ENCODE peak calls at places on chromosomes 16 and 17, in ten cellular contexts. A is mammary epithelial cell; G is fibroblast of lung; V is H9; H is breast epithelium; W is ovary; T is CD4-positive, alpha-beta T cell; O is DND-41; X is cardiac muscle cell; D is lung. Z is an unnamed sample.

GRCh38 chr16:66517586-66518263 is 32.2 kb downstream of the TK2 start:
- DNase-seq in A (no peak), G (no peak), V (no peak), H (no peak), W (peak), T (no peak), O (no peak), X (no peak), D (no peak), Z (no peak)

GRCh38 chr17:7221281-7222092 is 1.7 kb downstream of the ACADVL start:
- DNase-seq in A (no peak), G (no peak), V (peak), H (no peak), W (no peak), T (no peak), O (no peak), X (no peak), D (no peak), Z (no peak)

GRCh38 chr17:47184671-47185070 is 4.4 kb downstream of the CDC27 start:
- DNase-seq in A (no peak), G (no peak), V (no peak), H (no peak), W (no peak), T (no peak), O (no peak), X (peak), D (no peak), Z (no peak)

GRCh38 chr16:75065149-75065807 is 51.3 kb downstream of the LDHD start:
- DNase-seq in A (no peak), G (no peak), V (no peak), H (no peak), W (no peak), T (no peak), O (peak), X (no peak), D (no peak), Z (no peak)

GRCh38 chr17:800446-801242 is 18.5 kb downstream of the MRM3 start:
- DNase-seq in A (no peak), G (no peak), V (no peak), H (no peak), W (no peak), T (no peak), O (no peak), X (no peak), D (no peak), Z (no peak)

GRCh38 chr16:797120-797420 is 3.5 kb downstream of the GNG13 start:
- DNase-seq in A (no peak), G (no peak), V (peak), H (no peak), W (no peak), T (no peak), O (no peak), X (no peak), D (no peak), Z (no peak)

GRCh38 chr16:77584205-77584859 is 138.0 kb upstream of the NUDT7 start:
- DNase-seq in A (peak), G (peak), V (peak), H (peak), W (peak), T (peak), O (peak), X (peak), D (peak), Z (peak)

GRCh38 chr17:59361916-59362810 is 30.7 kb downstream of the YPEL2 start:
- DNase-seq in A (peak), G (peak), V (no peak), H (no peak), W (no peak), T (peak), O (no peak), X (peak), D (no peak), Z (no peak)

GRCh38 chr17:28985950-28986713 is 19.7 kb downstream of the SEZ6 start:
- DNase-seq in A (no peak), G (no peak), V (peak), H (no peak), W (no peak), T (no peak), O (no peak), X (no peak), D (no peak), Z (no peak)

GRCh38 chr17:66415366-66416206 is 113.2 kb downstream of the PRKCA start:
- DNase-seq in A (no peak), G (no peak), V (no peak), H (no peak), W (no peak), T (no peak), O (no peak), X (no peak), D (no peak), Z (no peak)

GRCh38 chr17:4815043-4815675 is 8.2 kb downstream of the PLD2 start:
- DNase-seq in A (no peak), G (no peak), V (no peak), H (no peak), W (no peak), T (no peak), O (no peak), X (no peak), D (no peak), Z (no peak)

GRCh38 chr17:299546-299945 is 53.1 kb downstream of the RPH3AL start:
- DNase-seq in A (no peak), G (no peak), V (no peak), H (no peak), W (peak), T (no peak), O (no peak), X (no peak), D (no peak), Z (no peak)

GRCh38 chr16:88824256-88825077 is 12.7 kb upstream of the APRT start:
- DNase-seq in A (no peak), G (no peak), V (no peak), H (no peak), W (no peak), T (no peak), O (no peak), X (no peak), D (no peak), Z (no peak)

GRCh38 chr16:84548508-84548907 is 44.0 kb upstream of the MEAK7 start:
- DNase-seq in A (no peak), G (no peak), V (no peak), H (no peak), W (no peak), T (no peak), O (no peak), X (no peak), D (no peak), Z (no peak)

GRCh38 chr17:42139093-42139492 is 15.7 kb downstream of the RAB5C start:
- DNase-seq in A (no peak), G (no peak), V (no peak), H (no peak), W (no peak), T (no peak), O (no peak), X (no peak), D (no peak), Z (no peak)

GRCh38 chr16:2985893-2986355 is 5.7 kb upstream of the PKMYT1 start:
- DNase-seq in A (no peak), G (no peak), V (no peak), H (no peak), W (no peak), T (no peak), O (no peak), X (no peak), D (no peak), Z (no peak)

GRCh38 chr16:19001788-19002187 is 18.1 kb downstream of the TMC7 start:
- DNase-seq in A (peak), G (peak), V (no peak), H (no peak), W (no peak), T (no peak), O (peak), X (peak), D (no peak), Z (no peak)

GRCh38 chr17:64385187-64386083 is 5.2 kb downstream of the PECAM1 start:
- DNase-seq in A (peak), G (peak), V (no peak), H (peak), W (peak), T (no peak), O (no peak), X (peak), D (peak), Z (no peak)

GRCh38 chr17:78130439-78131101 is at the start of gene TMC8:
- DNase-seq in A (no peak), G (no peak), V (peak), H (no peak), W (no peak), T (peak), O (peak), X (no peak), D (peak), Z (no peak)

GRCh38 chr17:57530508-57530907 is 214.6 kb downstream of the CCDC182 start:
- DNase-seq in A (no peak), G (no peak), V (no peak), H (no peak), W (peak), T (no peak), O (no peak), X (no peak), D (no peak), Z (no peak)

GRCh38 chr17:2929881-2930533 is 133.4 kb downstream of the OR1D5 start:
- DNase-seq in A (peak), G (peak), V (peak), H (no peak), W (no peak), T (peak), O (peak), X (peak), D (no peak), Z (no peak)

GRCh38 chr17:17739388-17740066 is 58.3 kb downstream of the RAI1 start:
- DNase-seq in A (peak), G (peak), V (no peak), H (no peak), W (peak), T (no peak), O (no peak), X (peak), D (no peak), Z (no peak)

GRCh38 chr16:31016018-31016417 is 5.6 kb upstream of the STX1B start:
- DNase-seq in A (no peak), G (no peak), V (no peak), H (no peak), W (no peak), T (no peak), O (no peak), X (no peak), D (no peak), Z (no peak)

GRCh38 chr16:51085271-51085670 is 65.8 kb downstream of the SALL1 start:
- DNase-seq in A (no peak), G (no peak), V (no peak), H (no peak), W (no peak), T (no peak), O (no peak), X (peak), D (no peak), Z (no peak)

GRCh38 chr16:69831212-69832123 is 69.3 kb downstream of the WWP2 start:
- DNase-seq in A (no peak), G (peak), V (no peak), H (no peak), W (no peak), T (no peak), O (no peak), X (no peak), D (no peak), Z (no peak)

GRCh38 chr16:88650749-88651275 is at the start of gene CYBA:
- DNase-seq in A (no peak), G (peak), V (peak), H (peak), W (peak), T (peak), O (peak), X (peak), D (peak), Z (peak)

GRCh38 chr17:29140631-29141483 is 39.3 kb downstream of the MYO18A start:
- DNase-seq in A (no peak), G (no peak), V (no peak), H (no peak), W (peak), T (peak), O (peak), X (peak), D (no peak), Z (no peak)

GRCh38 chr16:17780181-17780580 is 309.4 kb upstream of the XYLT1 start:
- DNase-seq in A (no peak), G (no peak), V (no peak), H (no peak), W (no peak), T (no peak), O (no peak), X (no peak), D (no peak), Z (no peak)

GRCh38 chr16:883781-884180 is 83.2 kb upstream of the GNG13 start:
- DNase-seq in A (no peak), G (no peak), V (no peak), H (no peak), W (no peak), T (no peak), O (no peak), X (no peak), D (no peak), Z (no peak)

GRCh38 chr17:20952183-20952582 is 90.6 kb downstream of the USP22 start:
- DNase-seq in A (no peak), G (no peak), V (no peak), H (no peak), W (no peak), T (no peak), O (no peak), X (no peak), D (no peak), Z (no peak)

GRCh38 chr17:41451154-41451728 is 10.5 kb upstream of the KRT38 start:
- DNase-seq in A (no peak), G (peak), V (no peak), H (no peak), W (no peak), T (no peak), O (no peak), X (peak), D (no peak), Z (no peak)

GRCh38 chr17:78040561-78041400 is 82.3 kb downstream of the TNRC6C start:
- DNase-seq in A (peak), G (peak), V (peak), H (peak), W (peak), T (peak), O (no peak), X (peak), D (peak), Z (no peak)

GRCh38 chr17:41340496-41340895 is 10.1 kb downstream of the KRT33A start:
- DNase-seq in A (no peak), G (no peak), V (no peak), H (no peak), W (no peak), T (no peak), O (no peak), X (no peak), D (no peak), Z (no peak)

GRCh38 chr17:43814026-43814425 is 18.9 kb downstream of the MPP3 start:
- DNase-seq in A (no peak), G (no peak), V (peak), H (no peak), W (no peak), T (no peak), O (no peak), X (no peak), D (no peak), Z (no peak)

GRCh38 chr17:81159611-81160265 is 5.6 kb upstream of the PVALEF start:
- DNase-seq in A (no peak), G (no peak), V (no peak), H (no peak), W (no peak), T (no peak), O (no peak), X (no peak), D (no peak), Z (no peak)

DNA sequence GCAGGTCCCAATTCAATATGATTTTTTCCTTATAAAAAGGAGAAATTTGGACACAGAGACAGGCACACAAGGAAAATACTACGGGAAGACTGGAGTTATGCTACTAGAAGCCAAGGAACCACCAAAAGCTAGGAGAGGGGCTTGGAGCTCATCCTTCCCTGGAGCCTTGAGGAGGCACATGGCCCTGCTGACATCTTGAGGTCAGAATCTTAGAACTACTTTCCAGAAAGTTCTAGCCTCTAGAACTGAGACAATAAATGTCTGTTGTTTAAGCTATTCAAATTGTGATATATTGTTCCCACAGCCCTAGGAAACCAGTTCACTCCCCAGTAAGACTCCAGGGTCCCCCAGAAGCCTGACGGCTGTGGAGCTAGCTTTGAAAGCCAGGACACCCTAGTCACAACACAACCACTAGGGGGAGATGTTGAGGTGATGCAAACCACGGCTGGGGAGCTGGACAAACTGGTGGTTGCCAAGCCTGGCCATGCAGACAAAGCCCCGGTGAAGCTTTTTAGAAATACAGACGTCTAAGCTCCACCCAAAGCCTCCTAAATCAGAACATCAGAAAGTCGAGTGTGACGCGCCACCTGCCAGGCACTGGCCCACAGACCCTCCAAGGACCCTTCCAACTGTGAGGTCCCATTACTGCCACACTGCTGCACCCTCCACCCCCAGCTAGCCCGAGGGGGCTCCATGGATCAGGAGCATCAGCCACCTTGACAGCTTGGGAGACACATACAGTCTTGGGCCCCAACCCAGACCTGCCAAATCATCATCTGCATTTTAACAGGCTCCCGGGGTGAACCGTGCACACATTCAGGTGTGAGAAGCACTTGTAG is 106.4 kb downstream of the SLC39A11 start:
- DNase-seq in A (peak), G (peak), V (peak), H (peak), W (no peak), T (peak), O (peak), X (peak), D (peak), Z (no peak)
- TF ChIP-seq CTCF in A (peak), G (peak), V (peak), H (peak), W (no peak), T (peak), O (peak), X (peak), D (peak), Z (peak)

GRCh38 chr17:56319531-56319930 is 166.3 kb downstream of the ANKFN1 start:
- DNase-seq in A (peak), G (peak), V (no peak), H (no peak), W (no peak), T (no peak), O (peak), X (peak), D (no peak), Z (no peak)
- TF ChIP-seq CTCF in A (peak), G (peak), V (peak), H (no peak), W (no peak), T (peak), O (peak), X (no peak), D (no peak), Z (peak)

GRCh38 chr16:8872071-8872470 is 3.3 kb upstream of the CARHSP1 start:
- DNase-seq in A (no peak), G (no peak), V (no peak), H (no peak), W (no peak), T (no peak), O (no peak), X (no peak), D (no peak), Z (no peak)

GRCh38 chr16:8869212-8869987 is 594 bp upstream of the CARHSP1 start:
- DNase-seq in A (no peak), G (no peak), V (peak), H (no peak), W (peak), T (no peak), O (peak), X (no peak), D (no peak), Z (no peak)

GRCh38 chr16:8874388-8874787 is 5.6 kb upstream of the CARHSP1 start:
- DNase-seq in A (no peak), G (no peak), V (no peak), H (no peak), W (no peak), T (no peak), O (no peak), X (peak), D (no peak), Z (no peak)

GRCh38 chr16:8868272-8869211 is at the start of gene CARHSP1:
- DNase-seq in A (peak), G (peak), V (peak), H (peak), W (peak), T (peak), O (peak), X (peak), D (peak), Z (peak)

GRCh38 chr16:8872967-8873865 is 4.4 kb upstream of the CARHSP1 start:
- DNase-seq in A (no peak), G (no peak), V (no peak), H (no peak), W (no peak), T (no peak), O (no peak), X (no peak), D (no peak), Z (no peak)
- TF ChIP-seq CTCF in A (peak), G (peak), V (peak), H (no peak), W (no peak), T (no peak), O (peak), X (peak), D (no peak), Z (no peak)

GRCh38 chr16:53689636-53690035 is 14.0 kb downstream of the RPGRIP1L start:
- DNase-seq in A (peak), G (no peak), V (no peak), H (no peak), W (no peak), T (no peak), O (no peak), X (no peak), D (no peak), Z (no peak)

GRCh38 chr16:53695070-53695469 is 8.6 kb downstream of the RPGRIP1L start:
- DNase-seq in A (peak), G (peak), V (no peak), H (no peak), W (no peak), T (no peak), O (no peak), X (no peak), D (no peak), Z (no peak)

DNA sequence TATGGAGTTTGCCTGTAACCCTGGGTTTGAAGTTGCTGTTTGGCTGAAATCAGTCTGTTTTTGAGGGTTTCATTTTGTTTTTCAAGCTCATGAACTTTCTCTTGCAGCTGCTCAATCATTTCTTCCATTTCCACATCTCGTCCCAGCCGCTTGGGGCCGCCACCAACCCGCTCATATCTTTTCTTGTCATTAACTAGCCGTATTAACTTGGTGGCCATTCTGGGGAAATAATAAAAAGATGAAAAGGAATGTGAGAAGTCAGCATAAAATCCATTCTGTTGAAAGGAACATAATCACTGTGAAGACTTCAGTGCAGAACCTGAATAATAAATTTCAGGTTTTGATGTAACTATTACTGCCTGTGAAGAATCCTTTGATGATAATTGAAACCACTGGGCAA is 11.5 kb downstream of the RPGRIP1L start:
- DNase-seq in A (no peak), G (no peak), V (peak), H (no peak), W (no peak), T (no peak), O (no peak), X (peak), D (no peak), Z (no peak)
- TF ChIP-seq CTCF in A (peak), G (peak), V (peak), H (no peak), W (no peak), T (no peak), O (no peak), X (peak), D (no peak), Z (peak)

GRCh38 chr17:18948476-18949006 is 3.4 kb upstream of the SLC5A10 start:
- DNase-seq in A (no peak), G (no peak), V (no peak), H (no peak), W (no peak), T (no peak), O (no peak), X (no peak), D (no peak), Z (no peak)

GRCh38 chr17:18947866-18948265 is 4.1 kb upstream of the SLC5A10 start:
- DNase-seq in A (no peak), G (no peak), V (no peak), H (no peak), W (no peak), T (no peak), O (no peak), X (no peak), D (no peak), Z (no peak)

GRCh38 chr17:18950944-18951905 is 740 bp upstream of the SLC5A10 start:
- DNase-seq in A (no peak), G (no peak), V (no peak), H (no peak), W (no peak), T (no peak), O (no peak), X (no peak), D (no peak), Z (no peak)

GRCh38 chr17:18951941-18952842 is at the start of gene SLC5A10:
- DNase-seq in A (no peak), G (no peak), V (peak), H (no peak), W (no peak), T (no peak), O (no peak), X (no peak), D (no peak), Z (no peak)

GRCh38 chr17:18949566-18949965 is 2.4 kb upstream of the SLC5A10 start:
- DNase-seq in A (no peak), G (no peak), V (no peak), H (no peak), W (peak), T (no peak), O (no peak), X (peak), D (no peak), Z (no peak)
- TF ChIP-seq CTCF in A (no peak), G (no peak), V (no peak), H (no peak), W (no peak), T (no peak), O (no peak), X (no peak), D (no peak), Z (no peak)

GRCh38 chr16:25996052-25996451 is 304.3 kb downstream of the HS3ST4 start:
- DNase-seq in A (no peak), G (no peak), V (no peak), H (no peak), W (no peak), T (no peak), O (no peak), X (no peak), D (no peak), Z (no peak)
- TF ChIP-seq CTCF in A (no peak), G (no peak), V (peak), H (no peak), W (no peak), T (no peak), O (no peak), X (no peak), D (no peak), Z (no peak)